ENCODE peak calls at places on chromosomes 12 and 14, in four cellular contexts. One of them, this sample, is unnamed. For H3K36me3, the result is how much of the 10 kb centered on the place peaks cover.

GRCh38 chr14:87628129-87628528 is 364.9 kb downstream of the GALC start:
- DNase-seq in neural progenitor cell: peak
- DNase-seq in fibroblast of lung: peak
- DNase-seq in ovary: no peak
- DNase-seq in this sample: peak

GRCh38 chr12:46071769-46072624 is 81.6 kb upstream of the SCAF11 start:
- DNase-seq in fibroblast of lung: peak
- DNase-seq in ovary: peak
- DNase-seq in neural progenitor cell: peak
- DNase-seq in this sample: peak

GRCh38 chr12:16587514-16587913 is 18.4 kb downstream of the LMO3 start:
- DNase-seq in fibroblast of lung: no peak
- DNase-seq in ovary: no peak
- DNase-seq in neural progenitor cell: no peak
- DNase-seq in this sample: no peak

GRCh38 chr12:71636704-71637115 is 26.9 kb downstream of the ZFC3H1 start:
- DNase-seq in ovary: no peak
- DNase-seq in fibroblast of lung: peak
- DNase-seq in neural progenitor cell: peak
- DNase-seq in this sample: peak

GRCh38 chr12:69318225-69318624 is 30.0 kb upstream of the LYZ start:
- DNase-seq in ovary: no peak
- DNase-seq in neural progenitor cell: no peak
- DNase-seq in fibroblast of lung: no peak
- DNase-seq in this sample: no peak

GRCh38 chr12:51972424-51972812 is 20.9 kb downstream of the ACVR1B start:
- DNase-seq in neural progenitor cell: no peak
- DNase-seq in fibroblast of lung: no peak
- DNase-seq in ovary: no peak
- DNase-seq in this sample: no peak

GRCh38 chr12:110932048-110932447 is 11.7 kb upstream of the MYL2 start:
- DNase-seq in ovary: no peak
- DNase-seq in neural progenitor cell: peak
- DNase-seq in fibroblast of lung: no peak
- DNase-seq in this sample: no peak

GRCh38 chr12:57235012-57235727 is 5.7 kb downstream of the SHMT2 start:
- DNase-seq in neural progenitor cell: peak
- DNase-seq in ovary: no peak
- DNase-seq in fibroblast of lung: peak
- DNase-seq in this sample: peak

DNA sequence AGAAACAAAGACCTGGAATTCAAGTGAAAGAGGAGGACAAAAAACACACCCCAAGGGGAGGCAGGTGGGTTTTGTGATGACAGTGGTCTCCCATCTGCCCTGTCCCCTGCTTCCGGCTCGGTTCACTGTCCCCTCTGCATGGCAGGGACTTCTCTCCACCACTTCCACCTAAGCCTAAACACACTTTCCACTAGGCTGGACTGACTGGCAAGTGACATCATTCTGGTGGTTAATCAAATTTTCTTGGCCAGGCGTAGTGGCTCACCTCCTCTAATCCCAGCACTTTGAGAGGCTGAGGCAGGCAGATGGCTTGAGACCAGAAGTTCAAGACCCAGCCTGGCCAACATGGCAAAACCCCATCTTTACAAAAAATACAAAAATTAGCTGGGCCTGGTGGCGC is 11.9 kb downstream of the PLEKHG6 start:
- DNase-seq in neural progenitor cell: no peak
- DNase-seq in ovary: no peak
- DNase-seq in fibroblast of lung: no peak
- DNase-seq in this sample: no peak
- H3K36me3 ChIP-seq in neural progenitor cell: under half
- H3K36me3 ChIP-seq in ovary: under half
- H3K36me3 ChIP-seq in fibroblast of lung: under half
- H3K36me3 ChIP-seq in this sample: under half

DNA sequence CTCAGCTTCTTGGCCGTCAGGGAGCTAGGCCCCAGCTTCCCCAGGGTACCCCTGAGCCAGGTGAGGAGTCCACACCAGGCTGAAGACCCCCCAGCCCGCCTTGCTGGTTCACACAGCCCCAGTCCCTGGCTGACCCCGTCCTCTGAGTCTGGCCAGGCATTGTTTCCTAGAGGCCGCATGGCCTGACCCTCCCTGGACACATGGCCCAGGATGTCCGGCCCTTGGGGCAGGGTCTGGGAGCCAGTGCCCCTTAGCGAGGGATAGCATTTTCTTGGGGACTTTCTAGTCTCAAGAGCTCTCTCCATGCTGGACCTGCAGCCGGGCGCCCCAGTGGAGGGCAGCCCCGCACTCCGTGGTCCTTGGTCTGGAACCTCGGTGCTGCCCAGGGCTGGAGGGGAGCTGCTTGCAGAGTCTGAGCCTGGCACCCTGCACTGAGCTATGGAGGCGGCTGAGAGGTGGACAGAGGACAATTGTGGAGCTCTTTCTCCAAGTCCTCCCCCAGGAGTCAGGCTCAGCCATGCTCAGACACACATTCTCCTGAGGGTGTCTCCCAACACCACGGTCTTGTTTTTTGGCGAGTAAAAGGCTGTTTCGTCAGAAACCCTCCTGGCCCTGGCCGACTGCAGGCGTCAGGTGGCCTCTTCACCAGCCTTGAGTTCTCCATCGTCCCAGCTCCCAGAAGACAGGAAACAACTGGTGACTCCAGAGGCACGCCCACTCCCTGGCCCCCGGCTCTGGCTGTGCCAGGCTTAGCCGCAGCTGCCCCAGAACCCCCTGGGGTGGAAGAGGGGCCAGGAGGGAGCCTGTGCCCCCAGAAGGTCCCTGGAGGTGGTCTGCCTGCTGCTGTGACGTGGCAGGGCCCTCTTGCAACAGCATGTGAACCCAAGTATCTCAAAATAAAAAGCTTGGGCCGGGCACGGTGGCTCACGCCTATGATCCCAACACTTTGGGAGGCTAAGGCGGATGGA is 17.6 kb upstream of the CRIP2 start:
- DNase-seq in fibroblast of lung: no peak
- DNase-seq in neural progenitor cell: no peak
- DNase-seq in ovary: no peak
- DNase-seq in this sample: no peak
- H3K36me3 ChIP-seq in fibroblast of lung: under half
- H3K36me3 ChIP-seq in neural progenitor cell: under half
- H3K36me3 ChIP-seq in ovary: under half
- H3K36me3 ChIP-seq in this sample: under half

GRCh38 chr14:54703724-54704123 is 136.8 kb downstream of the SAMD4A start:
- DNase-seq in neural progenitor cell: no peak
- DNase-seq in ovary: no peak
- DNase-seq in fibroblast of lung: no peak
- DNase-seq in this sample: no peak
- H3K36me3 ChIP-seq in neural progenitor cell: under half
- H3K36me3 ChIP-seq in ovary: under half
- H3K36me3 ChIP-seq in fibroblast of lung: under half
- H3K36me3 ChIP-seq in this sample: under half

GRCh38 chr12:1716911-1717310 is 26.0 kb downstream of the ADIPOR2 start:
- DNase-seq in ovary: no peak
- DNase-seq in fibroblast of lung: no peak
- DNase-seq in neural progenitor cell: no peak
- DNase-seq in this sample: no peak
- H3K36me3 ChIP-seq in ovary: under half
- H3K36me3 ChIP-seq in fibroblast of lung: under half
- H3K36me3 ChIP-seq in neural progenitor cell: under half
- H3K36me3 ChIP-seq in this sample: under half

GRCh38 chr14:39055786-39056474 is 47.1 kb downstream of the SEC23A start:
- DNase-seq in neural progenitor cell: peak
- DNase-seq in fibroblast of lung: peak
- DNase-seq in ovary: no peak
- DNase-seq in this sample: no peak
- H3K36me3 ChIP-seq in neural progenitor cell: under half
- H3K36me3 ChIP-seq in fibroblast of lung: under half
- H3K36me3 ChIP-seq in ovary: under half
- H3K36me3 ChIP-seq in this sample: under half

DNA sequence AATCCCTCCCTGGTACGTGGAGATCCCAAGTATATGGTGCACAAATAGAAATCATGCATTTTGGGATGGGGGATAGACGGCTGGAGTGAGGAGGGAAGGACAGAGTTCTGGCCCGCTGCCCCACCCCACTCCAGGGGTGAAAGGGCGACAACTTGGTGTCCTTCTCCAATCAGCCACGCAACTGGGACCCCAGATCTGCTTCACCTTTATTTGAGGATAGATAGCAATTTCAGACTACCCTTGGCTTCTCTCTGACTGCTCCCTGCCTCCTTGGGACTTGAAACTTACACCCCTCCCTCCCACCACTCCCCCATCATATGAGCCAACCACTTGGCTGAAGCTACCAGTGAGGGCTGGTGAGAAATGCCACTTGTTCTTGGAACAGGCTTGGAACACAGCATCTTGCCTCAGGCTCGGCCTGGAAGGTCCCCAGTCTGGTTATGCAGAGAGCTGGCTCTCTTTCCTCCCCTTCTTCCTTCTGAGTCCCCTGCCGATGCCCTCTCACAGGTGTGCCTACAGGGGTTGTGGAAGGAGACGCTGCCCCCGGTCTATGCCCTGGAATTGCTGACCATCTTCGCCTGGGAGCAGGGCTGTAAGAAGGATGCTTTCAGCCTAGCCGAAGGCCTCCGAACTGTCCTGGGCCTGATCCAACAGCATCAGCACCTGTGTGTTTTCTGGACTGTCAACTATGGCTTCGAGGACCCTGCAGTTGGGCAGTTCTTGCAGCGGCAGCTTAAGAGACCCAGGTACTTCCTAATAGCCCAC is 8.1 kb downstream of the OAS3 start:
- DNase-seq in ovary: no peak
- DNase-seq in neural progenitor cell: no peak
- DNase-seq in fibroblast of lung: no peak
- DNase-seq in this sample: no peak
- H3K36me3 ChIP-seq in ovary: under half
- H3K36me3 ChIP-seq in neural progenitor cell: under half
- H3K36me3 ChIP-seq in fibroblast of lung: under half
- H3K36me3 ChIP-seq in this sample: under half

GRCh38 chr12:124450376-124450750 is 117.0 kb downstream of the NCOR2 start:
- DNase-seq in neural progenitor cell: no peak
- DNase-seq in ovary: no peak
- DNase-seq in fibroblast of lung: no peak
- DNase-seq in this sample: no peak
- H3K36me3 ChIP-seq in neural progenitor cell: under half
- H3K36me3 ChIP-seq in ovary: under half
- H3K36me3 ChIP-seq in fibroblast of lung: under half
- H3K36me3 ChIP-seq in this sample: under half

GRCh38 chr12:3753549-3754284 is 808 bp upstream of the CRACR2A start:
- DNase-seq in neural progenitor cell: no peak
- DNase-seq in fibroblast of lung: peak
- DNase-seq in ovary: peak
- DNase-seq in this sample: no peak
- H3K36me3 ChIP-seq in neural progenitor cell: under half
- H3K36me3 ChIP-seq in fibroblast of lung: under half
- H3K36me3 ChIP-seq in ovary: under half
- H3K36me3 ChIP-seq in this sample: under half

DNA sequence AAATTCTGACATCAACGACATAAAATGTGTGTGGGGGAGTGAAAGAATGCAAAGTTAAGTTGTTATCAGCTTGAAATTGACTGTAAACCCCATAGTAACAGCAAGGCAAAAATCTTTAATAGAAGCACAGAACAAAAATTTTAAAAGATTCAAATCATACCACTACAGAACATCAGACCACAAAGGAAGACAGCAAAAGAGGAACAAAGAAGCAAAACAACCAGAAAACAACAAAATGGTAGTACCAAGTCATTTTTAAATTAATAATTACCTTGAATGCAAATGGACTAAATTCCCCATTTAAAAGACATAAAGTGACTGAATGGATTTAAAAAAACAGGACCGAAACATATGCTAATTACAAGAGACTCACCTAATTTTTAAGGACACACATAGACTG is 31.3 kb downstream of the A2M start:
- DNase-seq in fibroblast of lung: no peak
- DNase-seq in ovary: no peak
- DNase-seq in neural progenitor cell: no peak
- DNase-seq in this sample: no peak
- H3K36me3 ChIP-seq in fibroblast of lung: under half
- H3K36me3 ChIP-seq in ovary: under half
- H3K36me3 ChIP-seq in neural progenitor cell: under half
- H3K36me3 ChIP-seq in this sample: under half

GRCh38 chr12:123396954-123397353 is 13.0 kb downstream of the KMT5A start:
- DNase-seq in fibroblast of lung: no peak
- DNase-seq in neural progenitor cell: no peak
- DNase-seq in ovary: no peak
- DNase-seq in this sample: peak
- H3K36me3 ChIP-seq in fibroblast of lung: under half
- H3K36me3 ChIP-seq in neural progenitor cell: under half
- H3K36me3 ChIP-seq in ovary: under half
- H3K36me3 ChIP-seq in this sample: under half